ENCODE peak calls at places on chromosomes 3 and 15, in five cellular contexts. One of them, this sample, is unnamed.

GRCh38 chr3:127722928-127723603 is 50.3 kb downstream of the ABTB1 start:
- DNase-seq in fibroblast of lung: no peak
- DNase-seq in PC-3: no peak
- DNase-seq in neural progenitor cell: peak; percentile 57
- DNase-seq in mammary epithelial cell: no peak
- DNase-seq in this sample: no peak

GRCh38 chr3:20125912-20126311 is 60.1 kb downstream of the SGO1 start:
- DNase-seq in neural progenitor cell: no peak
- DNase-seq in mammary epithelial cell: no peak
- DNase-seq in fibroblast of lung: no peak
- DNase-seq in PC-3: no peak
- DNase-seq in this sample: no peak

GRCh38 chr3:4834403-4834866 is 144.8 kb upstream of the BHLHE40 start:
- DNase-seq in mammary epithelial cell: no peak
- DNase-seq in PC-3: no peak
- DNase-seq in neural progenitor cell: no peak
- DNase-seq in fibroblast of lung: no peak
- DNase-seq in this sample: peak; percentile 62

GRCh38 chr15:45134682-45135604 is 5.1 kb downstream of the DUOX1 start:
- DNase-seq in neural progenitor cell: peak; percentile 65
- DNase-seq in PC-3: no peak
- DNase-seq in fibroblast of lung: no peak
- DNase-seq in mammary epithelial cell: no peak
- DNase-seq in this sample: no peak

GRCh38 chr3:125050486-125051172 is 5.2 kb downstream of the HEG1 start:
- DNase-seq in fibroblast of lung: no peak
- DNase-seq in neural progenitor cell: no peak
- DNase-seq in mammary epithelial cell: no peak
- DNase-seq in PC-3: no peak
- DNase-seq in this sample: no peak

GRCh38 chr3:31704651-31705179 is 172.0 kb downstream of the STT3B start:
- DNase-seq in neural progenitor cell: no peak
- DNase-seq in mammary epithelial cell: peak; percentile 50
- DNase-seq in fibroblast of lung: peak; percentile 77
- DNase-seq in PC-3: peak; percentile 85
- DNase-seq in this sample: peak; percentile 75

GRCh38 chr3:38586546-38587520 is 62.7 kb downstream of the SCN5A start:
- DNase-seq in neural progenitor cell: no peak
- DNase-seq in mammary epithelial cell: no peak
- DNase-seq in PC-3: no peak
- DNase-seq in fibroblast of lung: no peak
- DNase-seq in this sample: no peak

GRCh38 chr15:38589502-38589901 is 24.9 kb upstream of the RASGRP1 start:
- DNase-seq in mammary epithelial cell: peak; percentile 88
- DNase-seq in PC-3: peak; percentile 76
- DNase-seq in neural progenitor cell: no peak
- DNase-seq in fibroblast of lung: peak; percentile 64
- DNase-seq in this sample: peak; percentile 70

GRCh38 chr3:9957214-9957613 is 5.0 kb upstream of the PRRT3 start:
- DNase-seq in PC-3: peak; percentile 25
- DNase-seq in neural progenitor cell: no peak
- DNase-seq in mammary epithelial cell: no peak
- DNase-seq in fibroblast of lung: peak; percentile 42
- DNase-seq in this sample: no peak

GRCh38 chr15:80773122-80773551 is 6.0 kb upstream of the CEMIP start:
- DNase-seq in PC-3: no peak
- DNase-seq in neural progenitor cell: no peak
- DNase-seq in mammary epithelial cell: no peak
- DNase-seq in fibroblast of lung: no peak
- DNase-seq in this sample: no peak

GRCh38 chr3:127233371-127233770 is 40.4 kb downstream of the PRR23E start:
- DNase-seq in mammary epithelial cell: peak; percentile 23
- DNase-seq in fibroblast of lung: peak; percentile 2
- DNase-seq in neural progenitor cell: peak; percentile 79
- DNase-seq in PC-3: peak; percentile 41
- DNase-seq in this sample: no peak

GRCh38 chr3:115667175-115668065 is 44.1 kb downstream of the GAP43 start:
- DNase-seq in fibroblast of lung: peak; percentile 40
- DNase-seq in PC-3: no peak
- DNase-seq in neural progenitor cell: peak; percentile 25
- DNase-seq in mammary epithelial cell: peak; percentile 67
- DNase-seq in this sample: peak; percentile 38

GRCh38 chr3:11548721-11549131 is 95.0 kb downstream of the VGLL4 start:
- DNase-seq in PC-3: peak; percentile 18
- DNase-seq in fibroblast of lung: peak; percentile 55
- DNase-seq in mammary epithelial cell: no peak
- DNase-seq in neural progenitor cell: no peak
- DNase-seq in this sample: peak; percentile 78

GRCh38 chr3:111229301-111229700 is 157.7 kb downstream of the NECTIN3 start:
- DNase-seq in PC-3: no peak
- DNase-seq in fibroblast of lung: no peak
- DNase-seq in mammary epithelial cell: no peak
- DNase-seq in neural progenitor cell: no peak
- DNase-seq in this sample: no peak

GRCh38 chr3:72088486-72089025 is 303.6 kb upstream of the PROK2 start:
- DNase-seq in neural progenitor cell: no peak
- DNase-seq in fibroblast of lung: no peak
- DNase-seq in PC-3: no peak
- DNase-seq in mammary epithelial cell: no peak
- DNase-seq in this sample: no peak

GRCh38 chr15:70758790-70759462 is 4.4 kb downstream of the UACA start:
- DNase-seq in PC-3: no peak
- DNase-seq in neural progenitor cell: no peak
- DNase-seq in mammary epithelial cell: no peak
- DNase-seq in fibroblast of lung: no peak
- DNase-seq in this sample: no peak

GRCh38 chr15:40081691-40082194 is 26.9 kb downstream of the BMF start:
- DNase-seq in mammary epithelial cell: peak; percentile 64
- DNase-seq in neural progenitor cell: peak; percentile 94
- DNase-seq in fibroblast of lung: peak; percentile 85
- DNase-seq in PC-3: peak; percentile 51
- DNase-seq in this sample: peak; percentile 93

GRCh38 chr15:29343229-29343628 is 73.6 kb upstream of the NSMCE3 start:
- DNase-seq in neural progenitor cell: peak; percentile 54
- DNase-seq in fibroblast of lung: no peak
- DNase-seq in PC-3: no peak
- DNase-seq in mammary epithelial cell: no peak
- DNase-seq in this sample: no peak

GRCh38 chr3:34858067-34858466 is 781.3 kb upstream of the ARPP21 start:
- DNase-seq in PC-3: no peak
- DNase-seq in fibroblast of lung: no peak
- DNase-seq in mammary epithelial cell: no peak
- DNase-seq in neural progenitor cell: no peak
- DNase-seq in this sample: no peak

GRCh38 chr3:184248454-184249411 is at the start of gene ALG3:
- DNase-seq in mammary epithelial cell: peak; percentile 83
- DNase-seq in fibroblast of lung: peak; percentile 90
- DNase-seq in neural progenitor cell: peak; percentile 94
- DNase-seq in PC-3: peak; percentile 88
- DNase-seq in this sample: peak; percentile 92

GRCh38 chr3:121718205-121718846 is 31.2 kb downstream of the GOLGB1 start:
- DNase-seq in PC-3: no peak
- DNase-seq in fibroblast of lung: no peak
- DNase-seq in neural progenitor cell: no peak
- DNase-seq in mammary epithelial cell: no peak
- DNase-seq in this sample: no peak

GRCh38 chr3:61802772-61803171 is 241.4 kb downstream of the PTPRG start:
- DNase-seq in mammary epithelial cell: no peak
- DNase-seq in fibroblast of lung: no peak
- DNase-seq in PC-3: no peak
- DNase-seq in neural progenitor cell: no peak
- DNase-seq in this sample: no peak

GRCh38 chr15:73320619-73321180 is 48.1 kb downstream of the HCN4 start:
- DNase-seq in neural progenitor cell: no peak
- DNase-seq in fibroblast of lung: no peak
- DNase-seq in PC-3: no peak
- DNase-seq in mammary epithelial cell: no peak
- DNase-seq in this sample: no peak

GRCh38 chr15:62877276-62877857 is 165.2 kb upstream of the TPM1 start:
- DNase-seq in mammary epithelial cell: no peak
- DNase-seq in fibroblast of lung: no peak
- DNase-seq in PC-3: no peak
- DNase-seq in neural progenitor cell: no peak
- DNase-seq in this sample: no peak

GRCh38 chr15:85044251-85044853 is 62.7 kb downstream of the PDE8A start:
- DNase-seq in neural progenitor cell: peak; percentile 61
- DNase-seq in fibroblast of lung: peak; percentile 85
- DNase-seq in PC-3: peak; percentile 69
- DNase-seq in mammary epithelial cell: peak; percentile 40
- DNase-seq in this sample: peak; percentile 80

GRCh38 chr3:71726106-71726505 is 904 bp upstream of the EIF4E3 start:
- DNase-seq in PC-3: no peak
- DNase-seq in mammary epithelial cell: no peak
- DNase-seq in fibroblast of lung: no peak
- DNase-seq in neural progenitor cell: no peak
- DNase-seq in this sample: no peak

GRCh38 chr15:65954289-65954741 is 85.0 kb downstream of the RAB11A start:
- DNase-seq in PC-3: peak; percentile 74
- DNase-seq in neural progenitor cell: peak; percentile 24
- DNase-seq in mammary epithelial cell: peak; percentile 84
- DNase-seq in fibroblast of lung: no peak
- DNase-seq in this sample: no peak

GRCh38 chr3:44045476-44046275 is 196.0 kb upstream of the TOPAZ1 start:
- DNase-seq in neural progenitor cell: no peak
- DNase-seq in fibroblast of lung: no peak
- DNase-seq in PC-3: peak; percentile 12
- DNase-seq in mammary epithelial cell: peak; percentile 41
- DNase-seq in this sample: no peak

GRCh38 chr3:16885948-16886683 is 1.4 kb downstream of the PLCL2 start:
- DNase-seq in fibroblast of lung: peak; percentile 45
- DNase-seq in PC-3: peak; percentile 29
- DNase-seq in neural progenitor cell: no peak
- DNase-seq in mammary epithelial cell: no peak
- DNase-seq in this sample: no peak

GRCh38 chr3:16888785-16889607 is 4.2 kb downstream of the PLCL2 start:
- DNase-seq in neural progenitor cell: no peak
- DNase-seq in mammary epithelial cell: no peak
- DNase-seq in fibroblast of lung: no peak
- DNase-seq in PC-3: peak; percentile 30
- DNase-seq in this sample: no peak

GRCh38 chr3:16885588-16885903 is 791 bp downstream of the PLCL2 start:
- DNase-seq in fibroblast of lung: peak; percentile 20
- DNase-seq in neural progenitor cell: no peak
- DNase-seq in PC-3: peak; percentile 59
- DNase-seq in mammary epithelial cell: no peak
- DNase-seq in this sample: no peak

GRCh38 chr3:16884748-16885587 is at the start of gene PLCL2:
- DNase-seq in PC-3: peak; percentile 43
- DNase-seq in neural progenitor cell: peak; percentile 76
- DNase-seq in fibroblast of lung: peak; percentile 38
- DNase-seq in mammary epithelial cell: peak; percentile 9
- DNase-seq in this sample: peak; percentile 59

GRCh38 chr3:16887130-16887529 is 2.4 kb downstream of the PLCL2 start:
- DNase-seq in neural progenitor cell: no peak
- DNase-seq in mammary epithelial cell: no peak
- DNase-seq in fibroblast of lung: no peak
- DNase-seq in PC-3: no peak
- DNase-seq in this sample: no peak
- H3K4me3 ChIP-seq in neural progenitor cell: no peak overlapping the region
- H3K4me3 ChIP-seq in mammary epithelial cell: no peak overlapping the region
- H3K4me3 ChIP-seq in fibroblast of lung: no peak overlapping the region
- H3K4me3 ChIP-seq in PC-3: peak overlapping the region; percentile 94
- H3K4me3 ChIP-seq in this sample: no peak overlapping the region

DNA sequence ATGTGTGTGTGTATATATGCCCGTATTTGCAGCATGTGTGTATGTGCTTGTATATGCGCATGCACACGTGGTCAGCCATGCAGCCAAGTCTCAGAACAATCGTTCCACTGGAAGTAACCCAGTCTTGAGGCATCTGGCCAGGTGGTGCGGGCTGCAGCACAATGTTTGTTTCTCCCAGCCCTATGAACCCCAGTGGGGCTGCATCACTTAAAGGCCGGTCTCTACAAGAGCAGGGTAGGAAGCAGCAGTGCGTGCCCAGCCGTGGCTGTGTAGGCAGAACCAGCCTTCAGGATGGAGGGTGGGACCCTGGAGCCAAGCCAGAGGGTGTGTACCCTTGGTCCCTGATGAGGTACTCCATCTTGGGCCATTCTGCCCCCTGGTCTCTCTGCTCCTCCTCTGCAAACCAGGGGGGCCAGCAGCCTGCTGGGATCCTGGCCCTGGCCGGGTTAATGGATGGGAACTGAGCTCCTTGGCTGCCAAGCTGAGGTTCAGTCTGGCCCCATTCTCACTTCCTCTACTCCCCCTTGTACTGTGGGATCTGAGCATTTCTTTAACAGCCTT is 11.8 kb downstream of the KLF13 start:
- DNase-seq in neural progenitor cell: no peak
- DNase-seq in mammary epithelial cell: no peak
- DNase-seq in fibroblast of lung: peak; percentile 5
- DNase-seq in PC-3: no peak
- DNase-seq in this sample: no peak
- H3K4me1 ChIP-seq in neural progenitor cell: no peaks in the 10 kb centered on the region
- H3K4me1 ChIP-seq in mammary epithelial cell: peaks cover 32% of the 10 kb centered on the region
- H3K4me1 ChIP-seq in fibroblast of lung: peaks cover 17% of the 10 kb centered on the region
- H3K4me1 ChIP-seq in PC-3: peaks cover 4% of the 10 kb centered on the region
- H3K4me1 ChIP-seq in this sample: peaks cover 20% of the 10 kb centered on the region

GRCh38 chr3:197256836-197257444 is 41.5 kb downstream of the DLG1 start:
- DNase-seq in mammary epithelial cell: peak; percentile 24
- DNase-seq in PC-3: peak; percentile 75
- DNase-seq in fibroblast of lung: peak; percentile 73
- DNase-seq in neural progenitor cell: peak; percentile 52
- DNase-seq in this sample: peak; percentile 60
- H2AFZ ChIP-seq in mammary epithelial cell: no peak overlapping the region
- H2AFZ ChIP-seq in PC-3: no peak overlapping the region
- H2AFZ ChIP-seq in fibroblast of lung: no peak overlapping the region
- H2AFZ ChIP-seq in neural progenitor cell: no peak overlapping the region
- H2AFZ ChIP-seq in this sample: no peak overlapping the region

GRCh38 chr3:150739877-150740645 is 22.9 kb downstream of the SIAH2 start:
- DNase-seq in PC-3: no peak
- DNase-seq in neural progenitor cell: no peak
- DNase-seq in mammary epithelial cell: no peak
- DNase-seq in fibroblast of lung: no peak
- DNase-seq in this sample: no peak
- H3K4me3 ChIP-seq in PC-3: no peak overlapping the region
- H3K4me3 ChIP-seq in neural progenitor cell: no peak overlapping the region
- H3K4me3 ChIP-seq in mammary epithelial cell: no peak overlapping the region
- H3K4me3 ChIP-seq in fibroblast of lung: no peak overlapping the region
- H3K4me3 ChIP-seq in this sample: no peak overlapping the region

This sample was measured in mesenchymal stem cell.